ENCODE peak calls at places on chromosomes 13 and 19, in ten cellular contexts. A, J, Z, C, H, F, N, M, D and S are unnamed samples.

GRCh38 chr13:37534181-37534580 is 64.4 kb downstream of the POSTN start:
- DNase-seq in A (no peak), J (peak), Z (no peak), C (no peak), H (no peak), F (no peak), N (no peak), M (peak), D (no peak), S (no peak)

GRCh38 chr13:34678154-34678553 is 263.9 kb upstream of the NBEA start:
- DNase-seq in A (no peak), J (peak), Z (no peak), C (no peak), H (no peak), F (no peak), N (no peak), M (peak), D (no peak), S (no peak)

GRCh38 chr13:35953537-35954206 is 177.5 kb downstream of the DCLK1 start:
- DNase-seq in A (peak), J (peak), Z (peak), C (peak), H (peak), F (peak), N (no peak), M (peak), D (peak), S (no peak)

GRCh38 chr19:3608750-3609322 is 2.2 kb upstream of the TBXA2R start:
- DNase-seq in A (no peak), J (no peak), Z (no peak), C (no peak), H (no peak), F (no peak), N (no peak), M (no peak), D (peak), S (no peak)

GRCh38 chr13:27273658-27274425 is 3.2 kb downstream of the RASL11A start:
- DNase-seq in A (no peak), J (no peak), Z (no peak), C (no peak), H (no peak), F (peak), N (no peak), M (no peak), D (no peak), S (no peak)

GRCh38 chr13:87669379-87669978 is 1.7 kb upstream of the SLITRK5 start:
- DNase-seq in A (no peak), J (no peak), Z (no peak), C (no peak), H (peak), F (peak), N (no peak), M (peak), D (no peak), S (no peak)

GRCh38 chr19:1290699-1291651 is 5.3 kb downstream of the EFNA2 start:
- DNase-seq in A (no peak), J (no peak), Z (no peak), C (no peak), H (no peak), F (no peak), N (no peak), M (no peak), D (no peak), S (no peak)

GRCh38 chr13:25468330-25469178 is 96.8 kb downstream of the ATP8A2 start:
- DNase-seq in A (no peak), J (no peak), Z (no peak), C (no peak), H (no peak), F (peak), N (no peak), M (no peak), D (no peak), S (no peak)

GRCh38 chr13:46359731-46360130 is 27.3 kb downstream of the RUBCNL start:
- DNase-seq in A (no peak), J (no peak), Z (no peak), C (no peak), H (no peak), F (no peak), N (no peak), M (peak), D (no peak), S (no peak)

GRCh38 chr13:109938255-109938936 is 152.0 kb upstream of the IRS2 start:
- DNase-seq in A (peak), J (peak), Z (no peak), C (no peak), H (no peak), F (no peak), N (no peak), M (peak), D (no peak), S (no peak)

GRCh38 chr13:44869167-44869566 is 120.1 kb downstream of the NUFIP1 start:
- DNase-seq in A (no peak), J (no peak), Z (no peak), C (no peak), H (no peak), F (no peak), N (no peak), M (no peak), D (no peak), S (no peak)

GRCh38 chr19:36460046-36460445 is 29.3 kb downstream of the ZNF566 start:
- DNase-seq in A (no peak), J (no peak), Z (no peak), C (no peak), H (no peak), F (no peak), N (no peak), M (peak), D (no peak), S (no peak)

GRCh38 chr13:45714170-45714569 is 12.1 kb downstream of the CBY2 start:
- DNase-seq in A (no peak), J (no peak), Z (no peak), C (no peak), H (no peak), F (no peak), N (no peak), M (no peak), D (no peak), S (no peak)

GRCh38 chr13:85093808-85094207 is 705.4 kb downstream of the SLITRK6 start:
- DNase-seq in A (no peak), J (no peak), Z (no peak), C (peak), H (no peak), F (peak), N (no peak), M (no peak), D (no peak), S (no peak)

GRCh38 chr13:44368062-44368591 is 5.5 kb upstream of the SERP2 start:
- DNase-seq in A (no peak), J (no peak), Z (no peak), C (no peak), H (no peak), F (no peak), N (no peak), M (peak), D (no peak), S (no peak)

GRCh38 chr19:6571167-6571566 is 19.8 kb downstream of the CD70 start:
- DNase-seq in A (no peak), J (no peak), Z (no peak), C (no peak), H (no peak), F (no peak), N (no peak), M (no peak), D (no peak), S (no peak)

GRCh38 chr13:51905787-51906186 is 44.0 kb downstream of the CCDC70 start:
- DNase-seq in A (no peak), J (no peak), Z (no peak), C (no peak), H (no peak), F (no peak), N (no peak), M (no peak), D (no peak), S (no peak)

GRCh38 chr13:103471896-103472295 is 405.7 kb upstream of the SLC10A2 start:
- DNase-seq in A (no peak), J (no peak), Z (peak), C (no peak), H (no peak), F (peak), N (no peak), M (no peak), D (no peak), S (no peak)

GRCh38 chr19:19538077-19538764 is at the start of gene CILP2:
- DNase-seq in A (no peak), J (no peak), Z (no peak), C (no peak), H (peak), F (peak), N (no peak), M (peak), D (peak), S (peak)

GRCh38 chr13:73467103-73467502 is 408.3 kb downstream of the KLF5 start:
- DNase-seq in A (no peak), J (no peak), Z (no peak), C (no peak), H (no peak), F (no peak), N (no peak), M (peak), D (no peak), S (no peak)

GRCh38 chr13:22846551-22846950 is 334.2 kb upstream of the SGCG start:
- DNase-seq in A (no peak), J (no peak), Z (no peak), C (no peak), H (no peak), F (no peak), N (no peak), M (no peak), D (no peak), S (no peak)

GRCh38 chr13:28485097-28485496 is 9.8 kb downstream of the FLT1 start:
- DNase-seq in A (no peak), J (no peak), Z (no peak), C (no peak), H (no peak), F (no peak), N (no peak), M (no peak), D (no peak), S (no peak)

GRCh38 chr19:37506387-37507166 is at the start of gene ZNF793:
- DNase-seq in A (peak), J (peak), Z (peak), C (no peak), H (peak), F (peak), N (peak), M (peak), D (peak), S (peak)

GRCh38 chr19:34404109-34404909 is at the start of gene PDCD2L:
- DNase-seq in A (peak), J (peak), Z (peak), C (peak), H (peak), F (peak), N (peak), M (peak), D (peak), S (peak)
- H3K27ac ChIP-seq in A (peak), J (peak), Z (no peak), C (peak), H (peak), F (no peak), N (peak), M (peak), D (peak), S (peak)

GRCh38 chr13:24203726-24204295 is 43.3 kb downstream of the SPATA13 start:
- DNase-seq in A (no peak), J (no peak), Z (no peak), C (no peak), H (peak), F (no peak), N (peak), M (no peak), D (no peak), S (no peak)
- H3K27ac ChIP-seq in A (no peak), J (no peak), Z (no peak), C (no peak), H (peak), F (no peak), N (no peak), M (no peak), D (no peak), S (no peak)

GRCh38 chr13:112475889-112476288 is 99.7 kb downstream of the SPACA7 start:
- DNase-seq in A (no peak), J (no peak), Z (no peak), C (no peak), H (no peak), F (no peak), N (no peak), M (no peak), D (no peak), S (no peak)
- H3K27ac ChIP-seq in A (no peak), J (no peak), Z (no peak), C (no peak), H (no peak), F (no peak), N (no peak), M (no peak), D (no peak), S (no peak)

DNA sequence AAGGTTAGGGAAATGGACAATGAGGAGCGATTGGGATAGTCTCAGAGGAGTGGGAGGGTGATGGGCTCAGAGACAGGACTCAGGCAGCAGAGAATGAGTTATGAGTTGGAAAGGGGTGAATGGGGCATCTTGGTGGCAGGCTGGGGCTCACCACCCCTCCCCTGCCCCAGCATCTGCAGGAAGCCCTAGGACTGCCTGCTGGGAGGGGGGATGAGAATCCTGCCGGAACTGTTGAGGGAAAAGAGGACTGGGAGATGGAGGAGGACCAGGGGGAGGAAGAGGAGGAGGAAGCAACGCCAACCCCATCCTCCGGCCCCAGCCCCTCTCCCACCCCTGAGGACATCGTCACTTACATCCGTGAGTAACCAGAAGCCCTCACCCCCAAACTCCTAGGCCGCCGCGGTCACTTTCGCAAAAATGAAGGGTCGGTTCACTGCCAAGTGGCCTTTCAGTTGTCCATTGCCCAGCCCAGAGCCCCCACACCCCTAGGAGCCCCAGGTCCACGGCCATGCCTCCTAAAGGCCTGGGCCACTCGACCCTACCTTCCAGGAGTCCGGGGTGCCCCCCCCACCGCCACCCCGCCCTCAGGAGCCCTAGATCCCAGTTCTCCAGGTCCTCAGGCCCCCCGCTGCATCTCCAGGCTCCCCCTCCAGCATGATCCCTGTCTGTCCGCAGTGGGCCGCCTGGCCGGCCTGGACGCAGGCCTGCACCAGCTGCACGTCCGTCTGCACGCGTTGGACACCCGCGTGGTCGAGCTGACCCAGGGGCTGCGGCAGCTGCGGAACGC is 764 bp downstream of the CLEC11A start:
- DNase-seq in A (no peak), J (no peak), Z (no peak), C (no peak), H (no peak), F (no peak), N (no peak), M (peak), D (no peak), S (no peak)
- H3K27ac ChIP-seq in A (peak), J (no peak), Z (no peak), C (peak), H (no peak), F (no peak), N (no peak), M (peak), D (no peak), S (no peak)

GRCh38 chr13:113855931-113856715 is 7.8 kb downstream of the GAS6 start:
- DNase-seq in A (no peak), J (no peak), Z (no peak), C (no peak), H (no peak), F (peak), N (no peak), M (no peak), D (no peak), S (no peak)

GRCh38 chr13:113853518-113854237 is 10.2 kb downstream of the GAS6 start:
- DNase-seq in A (peak), J (no peak), Z (no peak), C (no peak), H (no peak), F (peak), N (no peak), M (no peak), D (peak), S (no peak)

GRCh38 chr13:113856716-113857065 is 7.2 kb downstream of the GAS6 start:
- DNase-seq in A (no peak), J (no peak), Z (no peak), C (no peak), H (no peak), F (peak), N (no peak), M (peak), D (peak), S (no peak)

GRCh38 chr13:113854238-113855011 is 9.5 kb downstream of the GAS6 start:
- DNase-seq in A (peak), J (no peak), Z (no peak), C (no peak), H (no peak), F (peak), N (no peak), M (peak), D (peak), S (no peak)

GRCh38 chr13:113855012-113855921 is 8.6 kb downstream of the GAS6 start:
- DNase-seq in A (no peak), J (no peak), Z (no peak), C (no peak), H (no peak), F (peak), N (no peak), M (no peak), D (peak), S (no peak)
- H3K27ac ChIP-seq in A (peak), J (no peak), Z (no peak), C (no peak), H (no peak), F (no peak), N (no peak), M (peak), D (peak), S (no peak)

DNA sequence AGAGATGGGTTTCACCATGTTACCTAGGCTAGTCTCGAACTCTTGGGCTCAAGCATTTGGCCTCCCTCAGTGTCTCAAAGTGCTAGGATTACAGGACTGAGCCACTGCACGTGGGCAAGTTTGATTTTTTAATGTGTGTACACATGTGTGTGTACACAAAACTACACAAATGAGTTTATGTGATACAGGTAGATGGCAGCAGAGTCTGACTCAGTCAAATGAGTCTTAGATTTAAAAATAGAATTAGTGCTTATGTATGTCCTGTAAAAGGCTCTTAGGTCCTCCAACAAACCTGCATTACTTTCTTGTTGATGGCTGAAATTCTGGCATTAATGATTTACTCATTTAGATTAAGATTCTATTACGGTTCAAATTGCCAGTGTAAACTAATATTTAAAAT is 293.7 kb downstream of the PCDH17 start:
- DNase-seq in A (no peak), J (no peak), Z (no peak), C (no peak), H (no peak), F (no peak), N (no peak), M (no peak), D (no peak), S (no peak)
- H3K27ac ChIP-seq in A (no peak), J (no peak), Z (no peak), C (no peak), H (no peak), F (no peak), N (no peak), M (no peak), D (no peak), S (no peak)

GRCh38 chr13:20430296-20430695 is 95.4 kb downstream of the CRYL1 start:
- DNase-seq in A (no peak), J (no peak), Z (no peak), C (no peak), H (no peak), F (no peak), N (no peak), M (no peak), D (no peak), S (no peak)
- H3K27ac ChIP-seq in A (no peak), J (peak), Z (no peak), C (no peak), H (no peak), F (no peak), N (no peak), M (no peak), D (no peak), S (no peak)